ENCODE peak calls at places on chromosome 16, in four cellular contexts. One of them, this sample, is unnamed. For H3K9me3, the result is how much of the 10 kb centered on the place peaks cover.

GRCh38 chr16:67965668-67966548 is 2.5 kb downstream of the SLC12A4 start:
- DNase-seq in ovary: no peak
- DNase-seq in heart right ventricle: no peak
- DNase-seq in WERI-Rb-1: peak
- DNase-seq in this sample: no peak

GRCh38 chr16:21598676-21599157 is 660 bp upstream of the METTL9 start:
- DNase-seq in ovary: no peak
- DNase-seq in WERI-Rb-1: no peak
- DNase-seq in heart right ventricle: peak
- DNase-seq in this sample: no peak

GRCh38 chr16:17476414-17477259 is 5.9 kb upstream of the XYLT1 start:
- DNase-seq in WERI-Rb-1: peak
- DNase-seq in heart right ventricle: no peak
- DNase-seq in ovary: no peak
- DNase-seq in this sample: peak

GRCh38 chr16:20866161-20866772 is 33.9 kb downstream of the DCUN1D3 start:
- DNase-seq in WERI-Rb-1: peak
- DNase-seq in ovary: peak
- DNase-seq in heart right ventricle: peak
- DNase-seq in this sample: peak

GRCh38 chr16:26740771-26741170 is 326.0 kb upstream of the C16orf82 start:
- DNase-seq in ovary: no peak
- DNase-seq in heart right ventricle: no peak
- DNase-seq in WERI-Rb-1: no peak
- DNase-seq in this sample: no peak

GRCh38 chr16:75402821-75403475 is 30.4 kb downstream of the CFDP1 start:
- DNase-seq in WERI-Rb-1: no peak
- DNase-seq in heart right ventricle: no peak
- DNase-seq in ovary: no peak
- DNase-seq in this sample: peak

GRCh38 chr16:69187387-69187890 is 475 bp downstream of the SNTB2 start:
- DNase-seq in WERI-Rb-1: peak
- DNase-seq in ovary: peak
- DNase-seq in heart right ventricle: peak
- DNase-seq in this sample: peak

GRCh38 chr16:49856741-49857330 is 924 bp upstream of the ZNF423 start:
- DNase-seq in heart right ventricle: peak
- DNase-seq in WERI-Rb-1: peak
- DNase-seq in ovary: peak
- DNase-seq in this sample: peak

GRCh38 chr16:11136600-11136999 is 119.4 kb downstream of the SOCS1 start:
- DNase-seq in WERI-Rb-1: no peak
- DNase-seq in heart right ventricle: peak
- DNase-seq in ovary: no peak
- DNase-seq in this sample: peak

GRCh38 chr16:35208001-35208935 is 1748.9 kb downstream of the TP53TG3F start:
- DNase-seq in heart right ventricle: no peak
- DNase-seq in ovary: no peak
- DNase-seq in WERI-Rb-1: no peak
- DNase-seq in this sample: no peak
- H3K9me3 ChIP-seq in heart right ventricle: under half
- H3K9me3 ChIP-seq in ovary: under half
- H3K9me3 ChIP-seq in WERI-Rb-1: under half
- H3K9me3 ChIP-seq in this sample: under half

GRCh38 chr16:104355-104754 is 26.3 kb downstream of the MPG start:
- DNase-seq in ovary: no peak
- DNase-seq in heart right ventricle: no peak
- DNase-seq in WERI-Rb-1: no peak
- DNase-seq in this sample: no peak
- H3K4me3 ChIP-seq in ovary: no peak
- H3K4me3 ChIP-seq in heart right ventricle: no peak
- H3K4me3 ChIP-seq in WERI-Rb-1: no peak
- H3K4me3 ChIP-seq in this sample: no peak

GRCh38 chr16:66093217-66093616 is 273.3 kb upstream of the CDH5 start:
- DNase-seq in WERI-Rb-1: no peak
- DNase-seq in ovary: no peak
- DNase-seq in heart right ventricle: no peak
- DNase-seq in this sample: no peak

GRCh38 chr16:66087308-66087707 is 279.2 kb upstream of the CDH5 start:
- DNase-seq in ovary: no peak
- DNase-seq in WERI-Rb-1: no peak
- DNase-seq in heart right ventricle: no peak
- DNase-seq in this sample: no peak

GRCh38 chr16:66085651-66086050 is 280.8 kb upstream of the CDH5 start:
- DNase-seq in WERI-Rb-1: no peak
- DNase-seq in ovary: no peak
- DNase-seq in heart right ventricle: no peak
- DNase-seq in this sample: no peak

GRCh38 chr16:66095676-66096075 is 270.8 kb upstream of the CDH5 start:
- DNase-seq in heart right ventricle: no peak
- DNase-seq in WERI-Rb-1: no peak
- DNase-seq in ovary: no peak
- DNase-seq in this sample: no peak

GRCh38 chr16:66091462-66091861 is 275.0 kb upstream of the CDH5 start:
- DNase-seq in WERI-Rb-1: no peak
- DNase-seq in heart right ventricle: no peak
- DNase-seq in ovary: no peak
- DNase-seq in this sample: no peak
- TF ChIP-seq CTCF in WERI-Rb-1: no peak
- TF ChIP-seq CTCF in heart right ventricle: no peak
- TF ChIP-seq CTCF in ovary: no peak
- TF ChIP-seq CTCF in this sample: no peak

GRCh38 chr16:35399133-35399532 is 1939.7 kb downstream of the TP53TG3F start:
- DNase-seq in WERI-Rb-1: no peak
- DNase-seq in heart right ventricle: no peak
- DNase-seq in ovary: no peak
- DNase-seq in this sample: no peak
- H3K9me3 ChIP-seq in WERI-Rb-1: under half
- H3K9me3 ChIP-seq in heart right ventricle: under half
- H3K9me3 ChIP-seq in ovary: under half
- H3K9me3 ChIP-seq in this sample: under half

GRCh38 chr16:84641643-84642358 is 6.5 kb upstream of the KLHL36 start:
- DNase-seq in heart right ventricle: no peak
- DNase-seq in ovary: no peak
- DNase-seq in WERI-Rb-1: no peak
- DNase-seq in this sample: no peak
- H3K4me3 ChIP-seq in heart right ventricle: no peak
- H3K4me3 ChIP-seq in ovary: no peak
- H3K4me3 ChIP-seq in WERI-Rb-1: no peak
- H3K4me3 ChIP-seq in this sample: no peak

DNA sequence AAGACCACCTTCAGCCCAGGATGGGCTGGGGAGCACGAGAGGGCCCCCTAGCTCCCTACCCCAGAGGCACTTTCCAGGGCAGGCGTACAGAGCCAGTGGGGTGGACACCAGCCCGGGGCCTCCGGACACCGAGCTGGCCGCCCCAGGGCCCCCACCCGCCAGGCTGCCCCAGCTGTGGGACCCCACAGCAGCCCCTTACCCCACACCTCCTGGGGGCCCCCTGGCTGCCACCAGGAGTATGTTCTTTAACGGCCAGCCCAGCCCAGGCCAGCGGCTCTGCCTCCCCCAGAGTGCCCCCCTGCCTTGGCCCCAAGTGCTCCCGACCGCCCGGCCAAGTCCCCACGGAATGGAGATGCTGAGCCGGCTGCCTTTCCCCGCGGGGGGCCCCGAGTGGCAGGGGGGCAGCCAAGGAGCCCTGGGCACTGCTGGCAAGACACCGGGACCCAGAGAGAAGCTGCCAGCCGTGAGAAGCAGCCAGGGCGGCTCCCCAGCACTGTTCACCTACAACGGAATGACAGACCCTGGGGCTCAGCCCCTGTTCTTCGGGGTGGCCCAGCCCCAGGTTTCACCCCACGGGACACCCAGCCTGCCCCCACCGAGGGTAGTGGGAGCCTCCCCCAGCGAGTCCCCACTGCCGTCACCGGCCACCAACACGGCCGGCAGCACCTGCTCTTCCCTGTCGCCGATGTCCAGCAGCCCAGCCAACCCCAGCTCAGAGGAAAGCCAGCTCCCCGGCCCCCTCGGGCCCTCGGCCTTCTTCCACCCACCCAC is 24.3 kb upstream of the ZFPM1 start:
- DNase-seq in WERI-Rb-1: no peak
- DNase-seq in ovary: no peak
- DNase-seq in heart right ventricle: no peak
- DNase-seq in this sample: no peak
- TF ChIP-seq CTCF in WERI-Rb-1: no peak
- TF ChIP-seq CTCF in ovary: no peak
- TF ChIP-seq CTCF in heart right ventricle: no peak
- TF ChIP-seq CTCF in this sample: peak

GRCh38 chr16:31853300-31853699 is 20.3 kb upstream of the ZNF267 start:
- DNase-seq in WERI-Rb-1: no peak
- DNase-seq in ovary: no peak
- DNase-seq in heart right ventricle: no peak
- DNase-seq in this sample: no peak
- H3K9me3 ChIP-seq in WERI-Rb-1: under half
- H3K9me3 ChIP-seq in ovary: under half
- H3K9me3 ChIP-seq in heart right ventricle: under half
- H3K9me3 ChIP-seq in this sample: under half

GRCh38 chr16:47888142-47888541 is 267.7 kb downstream of the ABCC12 start:
- DNase-seq in WERI-Rb-1: no peak
- DNase-seq in heart right ventricle: no peak
- DNase-seq in ovary: no peak
- DNase-seq in this sample: no peak
- H3K4me3 ChIP-seq in WERI-Rb-1: no peak
- H3K4me3 ChIP-seq in heart right ventricle: no peak
- H3K4me3 ChIP-seq in ovary: no peak
- H3K4me3 ChIP-seq in this sample: no peak

GRCh38 chr16:14139872-14140271 is 68.8 kb downstream of the MRTFB start:
- DNase-seq in WERI-Rb-1: no peak
- DNase-seq in heart right ventricle: no peak
- DNase-seq in ovary: no peak
- DNase-seq in this sample: no peak

GRCh38 chr16:14146445-14146844 is 75.3 kb downstream of the MRTFB start:
- DNase-seq in WERI-Rb-1: no peak
- DNase-seq in heart right ventricle: no peak
- DNase-seq in ovary: no peak
- DNase-seq in this sample: no peak

GRCh38 chr16:14135704-14136103 is 64.6 kb downstream of the MRTFB start:
- DNase-seq in heart right ventricle: no peak
- DNase-seq in WERI-Rb-1: no peak
- DNase-seq in ovary: no peak
- DNase-seq in this sample: no peak

GRCh38 chr16:14140916-14141315 is 69.8 kb downstream of the MRTFB start:
- DNase-seq in heart right ventricle: no peak
- DNase-seq in ovary: no peak
- DNase-seq in WERI-Rb-1: no peak
- DNase-seq in this sample: no peak
- TF ChIP-seq CTCF in heart right ventricle: no peak
- TF ChIP-seq CTCF in ovary: no peak
- TF ChIP-seq CTCF in WERI-Rb-1: no peak
- TF ChIP-seq CTCF in this sample: no peak

GRCh38 chr16:35463358-35463757 is 2003.9 kb downstream of the TP53TG3F start:
- DNase-seq in heart right ventricle: no peak
- DNase-seq in ovary: no peak
- DNase-seq in WERI-Rb-1: no peak
- DNase-seq in this sample: no peak
- H3K9me3 ChIP-seq in heart right ventricle: under half
- H3K9me3 ChIP-seq in ovary: under half
- H3K9me3 ChIP-seq in WERI-Rb-1: under half
- H3K9me3 ChIP-seq in this sample: under half

This sample was measured in BE2C.